ENCODE peak calls at places on chromosomes 3 and 15, in ten cellular contexts. C is MCF 10A, J is neuronal stem cell, N is KG1, T is GM12892, P is Kasumi-1, D is M059J, Y is activated gamma-delta T cell treated with Interleukin-2 at 50 U/mL for 16 hours, E is HT-29, U is HTR-8/SVneo. Q is an unnamed sample.

GRCh38 chr3:86942191-86942590 is 48.8 kb downstream of the VGLL3 start:
- DNase-seq in T (no peak), U (no peak), J (no peak), Y (no peak), N (no peak), C (no peak), D (no peak), P (no peak), E (no peak), Q (no peak)

GRCh38 chr3:170477395-170477794 is 58.7 kb downstream of the CLDN11 start:
- DNase-seq in J (no peak), P (no peak), Y (no peak), T (no peak), U (no peak), N (no peak), E (no peak), D (peak; percentile 44), C (peak; percentile 9), Q (no peak)

GRCh38 chr3:111594205-111594604 is 941 bp downstream of the ZBED2 start:
- DNase-seq in T (no peak), E (no peak), P (no peak), Y (no peak), U (peak; percentile 23), N (no peak), J (no peak), D (peak; percentile 94), C (peak; percentile 75), Q (no peak)

GRCh38 chr15:61205427-61205826 is 23.7 kb downstream of the RORA start:
- DNase-seq in P (no peak), T (no peak), N (no peak), E (no peak), J (no peak), U (no peak), D (peak; percentile 40), C (peak; percentile 5), Y (no peak), Q (no peak)

GRCh38 chr3:156536524-156537316 is 18.2 kb downstream of the SSR3 start:
- DNase-seq in J (no peak), T (no peak), U (no peak), C (no peak), E (no peak), P (no peak), D (peak; percentile 12), Y (no peak), N (no peak), Q (no peak)

GRCh38 chr15:40843885-40844542 is at the start of gene SPINT1:
- DNase-seq in T (peak; percentile 63), D (no peak), E (peak; percentile 81), N (no peak), C (peak; percentile 69), P (no peak), Y (no peak), U (no peak), J (no peak), Q (peak; percentile 31)

GRCh38 chr3:181698263-181698944 is 13.3 kb upstream of the SOX2 start:
- DNase-seq in U (no peak), Y (no peak), C (no peak), T (no peak), J (no peak), E (no peak), P (no peak), N (no peak), D (no peak), Q (no peak)

GRCh38 chr3:28349397-28350000 is 875 bp upstream of the AZI2 start:
- DNase-seq in D (no peak), N (no peak), Y (no peak), J (no peak), T (no peak), E (no peak), U (no peak), P (no peak), C (no peak), Q (no peak)

GRCh38 chr3:5563537-5564277 is 376.2 kb downstream of the EDEM1 start:
- DNase-seq in U (no peak), J (no peak), P (no peak), N (no peak), E (no peak), Y (no peak), T (no peak), D (no peak), C (peak; percentile 6), Q (no peak)

GRCh38 chr3:141426404-141427034 is 58.2 kb downstream of the ZBTB38 start:
- DNase-seq in D (peak; percentile 83), P (peak; percentile 44), J (no peak), U (no peak), N (no peak), C (peak; percentile 36), Y (no peak), E (peak; percentile 67), T (no peak), Q (no peak)

GRCh38 chr3:96756516-96756915 is 57.9 kb upstream of the EPHA6 start:
- DNase-seq in T (no peak), U (no peak), N (no peak), E (no peak), P (no peak), Y (no peak), J (no peak), D (no peak), C (no peak), Q (no peak)

GRCh38 chr15:78107471-78107870 is 15.1 kb downstream of the SH2D7 start:
- DNase-seq in E (no peak), C (no peak), D (no peak), P (no peak), Y (no peak), J (no peak), T (no peak), U (no peak), N (no peak), Q (no peak)

GRCh38 chr3:59388555-59389280 is 338.9 kb upstream of the CFAP20DC start:
- DNase-seq in C (peak; percentile 14), J (no peak), U (no peak), T (no peak), E (no peak), P (no peak), N (no peak), Y (no peak), D (peak; percentile 68), Q (no peak)

GRCh38 chr3:193885832-193886231 is 250.1 kb upstream of the HES1 start:
- DNase-seq in Y (no peak), N (no peak), E (peak; percentile 92), U (no peak), J (no peak), T (no peak), C (peak; percentile 65), D (no peak), P (no peak), Q (no peak)

GRCh38 chr15:66883322-66883911 is 181.4 kb downstream of the SMAD6 start:
- DNase-seq in Y (no peak), U (peak; percentile 94), C (peak; percentile 99), N (no peak), J (peak; percentile 84), E (peak; percentile 51), P (no peak), D (peak; percentile 100), T (no peak), Q (no peak)

GRCh38 chr3:46711770-46712169 is 5.9 kb downstream of the PRSS50 start:
- DNase-seq in C (no peak), T (no peak), Y (no peak), D (no peak), J (no peak), N (no peak), U (no peak), E (no peak), P (no peak), Q (no peak)

GRCh38 chr3:12816521-12817340 is 20.3 kb downstream of the CAND2 start:
- DNase-seq in Y (no peak), U (no peak), C (no peak), E (no peak), D (no peak), P (no peak), N (no peak), T (no peak), J (no peak), Q (no peak)

GRCh38 chr3:174122411-174122810 is 724.9 kb downstream of the NLGN1 start:
- DNase-seq in E (no peak), U (no peak), J (no peak), N (no peak), C (no peak), D (no peak), T (no peak), Y (no peak), P (no peak), Q (no peak)

GRCh38 chr3:45988804-45989203 is 6.8 kb downstream of the FYCO1 start:
- DNase-seq in D (peak; percentile 78), P (no peak), C (peak; percentile 79), T (no peak), Y (no peak), N (no peak), J (no peak), U (no peak), E (no peak), Q (no peak)

GRCh38 chr3:155843569-155843968 is 10.7 kb downstream of the SLC33A1 start:
- DNase-seq in Y (no peak), C (no peak), D (no peak), N (no peak), P (no peak), J (no peak), E (no peak), U (no peak), T (no peak), Q (no peak)

GRCh38 chr3:154235330-154235729 is 89.0 kb downstream of the DHX36 start:
- DNase-seq in C (no peak), J (no peak), Y (no peak), E (no peak), P (no peak), N (no peak), D (peak; percentile 31), U (no peak), T (no peak), Q (no peak)

GRCh38 chr3:66431494-66431893 is 69.3 kb downstream of the LRIG1 start:
- DNase-seq in C (peak; percentile 67), P (no peak), U (no peak), E (no peak), Y (no peak), D (peak; percentile 88), N (no peak), J (no peak), T (no peak), Q (no peak)

GRCh38 chr3:51396401-51396800 is 5.3 kb downstream of the RBM15B start:
- DNase-seq in J (no peak), Y (no peak), P (no peak), N (no peak), D (no peak), C (no peak), U (no peak), T (no peak), E (no peak), Q (no peak)

GRCh38 chr15:73321496-73322344 is 47.0 kb downstream of the HCN4 start:
- DNase-seq in Y (no peak), T (no peak), E (no peak), U (no peak), N (no peak), J (no peak), D (no peak), C (no peak), P (peak; percentile 14), Q (peak; percentile 81)

GRCh38 chr3:61358364-61358763 is 107.1 kb upstream of the FHIT start:
- DNase-seq in E (no peak), C (no peak), N (no peak), T (peak; percentile 3), Y (no peak), U (no peak), J (no peak), D (no peak), P (no peak), Q (no peak)

GRCh38 chr3:9351709-9352126 is 11.1 kb upstream of the THUMPD3 start:
- DNase-seq in N (no peak), D (no peak), J (no peak), E (peak; percentile 55), P (no peak), C (no peak), T (no peak), U (no peak), Y (no peak), Q (no peak)

GRCh38 chr3:123323781-123324180 is 122.0 kb downstream of the SEC22A start:
- DNase-seq in U (no peak), C (no peak), D (no peak), Y (no peak), N (no peak), J (no peak), T (no peak), E (no peak), P (no peak), Q (no peak)

GRCh38 chr3:48408823-48409281 is 21.0 kb downstream of the PLXNB1 start:
- DNase-seq in J (no peak), C (no peak), Y (no peak), D (no peak), E (no peak), T (peak; percentile 19), P (no peak), N (no peak), U (no peak), Q (peak; percentile 9)

Q was measured in glutamatergic neuron.